ENCODE peak calls at places on chromosomes 1 and 21, in eight cellular contexts. One of them, this sample, is unnamed.

GRCh38 chr1:17819129-17819802 is 64.1 kb downstream of the ACTL8 start:
- DNase-seq in stimulated activated CD4-positive, alpha-beta T cell treated with anti-CD3 and anti-CD28 coated beads, Interleukin-1b, Interleukin-23, amount 100 ng/mL, for 24 hours: no peak
- DNase-seq in sigmoid colon: no peak
- DNase-seq in activated CD4-positive, CD25-positive, alpha-beta regulatory T cell: no peak
- DNase-seq in hypothalamus: no peak
- DNase-seq in EL: no peak
- DNase-seq in BE2C: no peak
- DNase-seq in AG10803: no peak
- DNase-seq in this sample: no peak

GRCh38 chr1:94316836-94317789 is 79.7 kb upstream of the ARHGAP29 start:
- DNase-seq in sigmoid colon: no peak
- DNase-seq in BE2C: no peak
- DNase-seq in stimulated activated CD4-positive, alpha-beta T cell treated with anti-CD3 and anti-CD28 coated beads, Interleukin-1b, Interleukin-23, amount 100 ng/mL, for 24 hours: no peak
- DNase-seq in AG10803: no peak
- DNase-seq in activated CD4-positive, CD25-positive, alpha-beta regulatory T cell: no peak
- DNase-seq in hypothalamus: no peak
- DNase-seq in EL: peak
- DNase-seq in this sample: no peak

GRCh38 chr1:41547781-41548560 is 63.5 kb upstream of the EDN2 start:
- DNase-seq in activated CD4-positive, CD25-positive, alpha-beta regulatory T cell: no peak
- DNase-seq in AG10803: no peak
- DNase-seq in BE2C: no peak
- DNase-seq in EL: no peak
- DNase-seq in stimulated activated CD4-positive, alpha-beta T cell treated with anti-CD3 and anti-CD28 coated beads, Interleukin-1b, Interleukin-23, amount 100 ng/mL, for 24 hours: no peak
- DNase-seq in sigmoid colon: peak
- DNase-seq in hypothalamus: no peak
- DNase-seq in this sample: no peak

GRCh38 chr1:111475706-111476105 is 1.9 kb downstream of the C1orf162 start:
- DNase-seq in hypothalamus: no peak
- DNase-seq in stimulated activated CD4-positive, alpha-beta T cell treated with anti-CD3 and anti-CD28 coated beads, Interleukin-1b, Interleukin-23, amount 100 ng/mL, for 24 hours: no peak
- DNase-seq in AG10803: no peak
- DNase-seq in sigmoid colon: no peak
- DNase-seq in BE2C: no peak
- DNase-seq in EL: no peak
- DNase-seq in activated CD4-positive, CD25-positive, alpha-beta regulatory T cell: no peak
- DNase-seq in this sample: no peak

GRCh38 chr1:109995536-109995935 is 11.0 kb downstream of the AHCYL1 start:
- DNase-seq in AG10803: no peak
- DNase-seq in activated CD4-positive, CD25-positive, alpha-beta regulatory T cell: no peak
- DNase-seq in hypothalamus: no peak
- DNase-seq in stimulated activated CD4-positive, alpha-beta T cell treated with anti-CD3 and anti-CD28 coated beads, Interleukin-1b, Interleukin-23, amount 100 ng/mL, for 24 hours: no peak
- DNase-seq in EL: no peak
- DNase-seq in BE2C: no peak
- DNase-seq in sigmoid colon: no peak
- DNase-seq in this sample: no peak

GRCh38 chr21:40516336-40516735 is 330.6 kb downstream of the DSCAM start:
- DNase-seq in activated CD4-positive, CD25-positive, alpha-beta regulatory T cell: no peak
- DNase-seq in stimulated activated CD4-positive, alpha-beta T cell treated with anti-CD3 and anti-CD28 coated beads, Interleukin-1b, Interleukin-23, amount 100 ng/mL, for 24 hours: no peak
- DNase-seq in BE2C: no peak
- DNase-seq in AG10803: no peak
- DNase-seq in EL: no peak
- DNase-seq in sigmoid colon: no peak
- DNase-seq in hypothalamus: peak
- DNase-seq in this sample: peak

GRCh38 chr1:5504364-5504740 is 487.9 kb downstream of the NPHP4 start:
- DNase-seq in stimulated activated CD4-positive, alpha-beta T cell treated with anti-CD3 and anti-CD28 coated beads, Interleukin-1b, Interleukin-23, amount 100 ng/mL, for 24 hours: no peak
- DNase-seq in sigmoid colon: peak
- DNase-seq in activated CD4-positive, CD25-positive, alpha-beta regulatory T cell: no peak
- DNase-seq in EL: no peak
- DNase-seq in BE2C: no peak
- DNase-seq in AG10803: no peak
- DNase-seq in hypothalamus: no peak
- DNase-seq in this sample: no peak

GRCh38 chr21:33642027-33642895 is at the start of gene ITSN1:
- DNase-seq in BE2C: peak
- DNase-seq in sigmoid colon: peak
- DNase-seq in activated CD4-positive, CD25-positive, alpha-beta regulatory T cell: peak
- DNase-seq in stimulated activated CD4-positive, alpha-beta T cell treated with anti-CD3 and anti-CD28 coated beads, Interleukin-1b, Interleukin-23, amount 100 ng/mL, for 24 hours: peak
- DNase-seq in AG10803: peak
- DNase-seq in hypothalamus: peak
- DNase-seq in EL: peak
- DNase-seq in this sample: peak

GRCh38 chr1:156279837-156280236 is 2.8 kb downstream of the SMG5 start:
- DNase-seq in sigmoid colon: no peak
- DNase-seq in hypothalamus: no peak
- DNase-seq in activated CD4-positive, CD25-positive, alpha-beta regulatory T cell: no peak
- DNase-seq in stimulated activated CD4-positive, alpha-beta T cell treated with anti-CD3 and anti-CD28 coated beads, Interleukin-1b, Interleukin-23, amount 100 ng/mL, for 24 hours: no peak
- DNase-seq in AG10803: no peak
- DNase-seq in EL: no peak
- DNase-seq in BE2C: no peak
- DNase-seq in this sample: no peak

GRCh38 chr1:172637522-172637921 is 21.4 kb upstream of the FASLG start:
- DNase-seq in AG10803: peak
- DNase-seq in BE2C: no peak
- DNase-seq in activated CD4-positive, CD25-positive, alpha-beta regulatory T cell: no peak
- DNase-seq in hypothalamus: no peak
- DNase-seq in stimulated activated CD4-positive, alpha-beta T cell treated with anti-CD3 and anti-CD28 coated beads, Interleukin-1b, Interleukin-23, amount 100 ng/mL, for 24 hours: no peak
- DNase-seq in EL: peak
- DNase-seq in sigmoid colon: no peak
- DNase-seq in this sample: no peak

GRCh38 chr1:232515706-232516105 is 114.2 kb downstream of the SIPA1L2 start:
- DNase-seq in BE2C: no peak
- DNase-seq in stimulated activated CD4-positive, alpha-beta T cell treated with anti-CD3 and anti-CD28 coated beads, Interleukin-1b, Interleukin-23, amount 100 ng/mL, for 24 hours: no peak
- DNase-seq in AG10803: no peak
- DNase-seq in activated CD4-positive, CD25-positive, alpha-beta regulatory T cell: no peak
- DNase-seq in EL: no peak
- DNase-seq in sigmoid colon: no peak
- DNase-seq in hypothalamus: no peak
- DNase-seq in this sample: no peak

GRCh38 chr1:226408285-226409184 is 642 bp upstream of the PARP1 start:
- DNase-seq in BE2C: no peak
- DNase-seq in stimulated activated CD4-positive, alpha-beta T cell treated with anti-CD3 and anti-CD28 coated beads, Interleukin-1b, Interleukin-23, amount 100 ng/mL, for 24 hours: no peak
- DNase-seq in activated CD4-positive, CD25-positive, alpha-beta regulatory T cell: no peak
- DNase-seq in hypothalamus: no peak
- DNase-seq in EL: no peak
- DNase-seq in sigmoid colon: no peak
- DNase-seq in AG10803: no peak
- DNase-seq in this sample: no peak

GRCh38 chr1:177732178-177732577 is 237.7 kb downstream of the SEC16B start:
- DNase-seq in activated CD4-positive, CD25-positive, alpha-beta regulatory T cell: no peak
- DNase-seq in sigmoid colon: no peak
- DNase-seq in AG10803: no peak
- DNase-seq in stimulated activated CD4-positive, alpha-beta T cell treated with anti-CD3 and anti-CD28 coated beads, Interleukin-1b, Interleukin-23, amount 100 ng/mL, for 24 hours: no peak
- DNase-seq in EL: no peak
- DNase-seq in BE2C: no peak
- DNase-seq in hypothalamus: no peak
- DNase-seq in this sample: no peak